ENCODE peak calls at places on chromosomes 4 and X, in four cellular contexts. U, A, L and Q are unnamed samples.

GRCh38 chr4:28167411-28167810 is 1306.8 kb downstream of the STIM2 start:
- DNase-seq in U (no peak), A (no peak), L (no peak), Q (no peak)

GRCh38 chr4:8192748-8193738 is 6.0 kb upstream of the SH3TC1 start:
- DNase-seq in U (peak; percentile 75), A (peak; percentile 46), L (peak; percentile 29), Q (peak; percentile 77)

GRCh38 chrX:150849996-150850720 is 48.3 kb downstream of the CD99L2 start:
- DNase-seq in U (no peak), A (no peak), L (no peak), Q (no peak)

GRCh38 chr4:88226143-88226542 is 58.2 kb downstream of the PPM1K start:
- DNase-seq in U (no peak), A (no peak), L (no peak), Q (no peak)

GRCh38 chr4:42104521-42104920 is 47.9 kb downstream of the BEND4 start:
- DNase-seq in U (no peak), A (no peak), L (no peak), Q (no peak)

GRCh38 chrX:140040397-140040796 is 75.1 kb upstream of the CXorf66 start:
- DNase-seq in U (no peak), A (no peak), L (no peak), Q (no peak)

GRCh38 chr4:7155611-7156071 is 36.7 kb upstream of the SORCS2 start:
- DNase-seq in U (no peak), A (no peak), L (no peak), Q (no peak)

GRCh38 chrX:134095366-134095765 is 110.0 kb upstream of the GPC3 start:
- DNase-seq in U (no peak), A (no peak), L (no peak), Q (no peak)

GRCh38 chr4:1234811-1235292 is 14.1 kb downstream of the CTBP1 start:
- DNase-seq in U (no peak), A (no peak), L (peak; percentile 4), Q (no peak)

GRCh38 chr4:133151301-133151680 is 2.2 kb downstream of the PCDH10 start:
- DNase-seq in U (no peak), A (peak; percentile 39), L (no peak), Q (no peak)

GRCh38 chr4:23423540-23423939 is 466.3 kb downstream of the PPARGC1A start:
- DNase-seq in U (no peak), A (no peak), L (no peak), Q (no peak)

GRCh38 chrX:155068165-155068564 is 2.8 kb downstream of the CMC4 start:
- DNase-seq in U (no peak), A (no peak), L (no peak), Q (no peak)

GRCh38 chrX:100995469-100995868 is 26.0 kb downstream of the ARL13A start:
- DNase-seq in U (no peak), A (no peak), L (no peak), Q (no peak)

DNA sequence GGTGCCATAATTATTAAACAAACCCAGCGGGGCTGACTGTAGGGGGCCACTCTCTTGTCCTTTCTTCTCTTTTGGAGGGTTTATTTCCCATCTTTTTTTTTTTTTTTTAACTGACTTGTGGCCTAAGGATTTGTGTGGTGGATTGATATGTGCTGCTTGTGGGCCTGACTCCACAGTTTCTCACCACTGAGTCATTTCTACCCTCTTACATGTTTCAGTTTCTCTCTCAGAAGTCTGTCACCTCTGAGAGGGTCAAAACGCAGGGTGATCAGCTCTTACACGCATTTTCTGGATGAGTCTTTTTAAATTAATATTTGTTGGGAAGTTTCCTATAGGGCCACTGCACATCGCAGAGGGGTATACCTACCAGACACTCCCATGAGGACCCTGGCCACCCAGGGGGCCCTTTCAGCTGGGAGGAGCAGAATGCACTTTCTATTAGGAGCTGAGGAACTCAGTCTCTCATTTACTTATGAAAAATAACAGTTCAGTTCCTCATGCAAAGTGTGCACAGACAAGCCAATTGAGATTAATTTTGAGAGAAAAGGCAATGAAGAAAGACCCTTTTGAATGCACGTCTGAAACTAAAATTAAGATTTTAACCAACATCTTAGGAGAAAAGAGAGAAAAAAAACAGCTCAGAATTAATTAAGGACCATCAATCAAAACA is 407.9 kb downstream of the TECRL start:
- DNase-seq in U (no peak), A (no peak), L (no peak), Q (peak; percentile 15)
- TF ChIP-seq CTCF in U (no peak), A (no peak), L (no peak), Q (no peak)

GRCh38 chr4:83846193-83846830 is 310.4 kb downstream of the GPAT3 start:
- DNase-seq in U (no peak), A (no peak), L (no peak), Q (no peak)
- TF ChIP-seq CTCF in U (no peak), A (no peak), L (no peak), Q (no peak)

DNA sequence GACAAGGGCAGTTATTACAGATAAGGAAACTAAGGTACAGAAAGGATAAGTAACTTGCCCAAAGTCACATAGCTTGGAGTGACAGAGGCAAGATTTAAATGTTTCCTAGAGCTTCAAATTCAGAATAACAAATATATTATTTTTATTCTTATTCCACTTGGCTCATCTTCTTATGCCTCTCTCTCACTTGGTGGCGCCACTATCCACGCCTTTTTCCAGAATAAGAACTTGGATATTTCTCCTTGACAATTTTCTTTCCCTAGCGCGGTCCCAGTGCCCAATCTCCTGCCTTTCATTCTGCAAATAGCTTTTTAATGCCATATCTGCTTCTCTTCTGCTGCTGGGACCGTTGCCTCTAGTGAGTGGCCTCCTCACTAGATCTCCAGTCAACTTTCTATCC is 78.5 kb downstream of the MSN start:
- DNase-seq in U (no peak), A (no peak), L (no peak), Q (no peak)
- TF ChIP-seq CTCF in U (no peak), A (no peak), L (no peak), Q (peak; percentile 16)

GRCh38 chrX:97692575-97692974 is 808.9 kb downstream of the RPA4 start:
- DNase-seq in U (no peak), A (no peak), L (no peak), Q (no peak)
- TF ChIP-seq CTCF in U (no peak), A (no peak), L (no peak), Q (no peak)

GRCh38 chr4:16278178-16278577 is 51.9 kb upstream of the TAPT1 start:
- DNase-seq in U (no peak), A (no peak), L (no peak), Q (no peak)
- TF ChIP-seq CTCF in U (no peak), A (no peak), L (no peak), Q (no peak)